ENCODE peak calls at places on chromosomes 4 and X, in six cellular contexts. K, Y, N, A, D and E are unnamed samples.

GRCh38 chr4:22607382-22607781 is 85.4 kb upstream of the GBA3 start:
- DNase-seq in K (no peak), Y (peak; percentile 15), N (no peak), A (no peak), D (no peak), E (peak; percentile 52)

GRCh38 chr4:55172694-55173287 is 47.4 kb upstream of the KDR start:
- DNase-seq in K (no peak), Y (peak; percentile 32), N (no peak), A (no peak), D (no peak), E (no peak)

GRCh38 chrX:71660562-71661416 is 6.6 kb upstream of the LOC101059915 start:
- DNase-seq in K (no peak), Y (no peak), N (no peak), A (no peak), D (no peak), E (no peak)

GRCh38 chr4:181330654-181331595 is 912.3 kb upstream of the TENM3 start:
- DNase-seq in K (no peak), Y (no peak), N (no peak), A (no peak), D (no peak), E (no peak)

GRCh38 chr4:45621926-45622325 is 501.9 kb downstream of the GABRG1 start:
- DNase-seq in K (no peak), Y (no peak), N (no peak), A (no peak), D (no peak), E (no peak)

GRCh38 chr4:53055274-53055673 is 193.2 kb downstream of the RASL11B start:
- DNase-seq in K (no peak), Y (no peak), N (no peak), A (no peak), D (no peak), E (peak; percentile 72)

GRCh38 chr4:164012396-164013027 is 518.0 kb downstream of the TMA16 start:
- DNase-seq in K (peak; percentile 6), Y (no peak), N (no peak), A (no peak), D (no peak), E (no peak)

GRCh38 chrX:16870861-16871584 is 861 bp upstream of the RBBP7 start:
- DNase-seq in K (no peak), Y (peak; percentile 35), N (peak; percentile 56), A (peak; percentile 93), D (no peak), E (no peak)

GRCh38 chrX:33307954-33308353 is 96.6 kb upstream of the DMD start:
- DNase-seq in K (no peak), Y (no peak), N (no peak), A (no peak), D (no peak), E (no peak)

GRCh38 chr4:95318483-95318882 is 230.3 kb downstream of the UNC5C start:
- DNase-seq in K (no peak), Y (no peak), N (no peak), A (no peak), D (no peak), E (no peak)

GRCh38 chr4:105147226-105148151 is 813 bp downstream of the TET2 start:
- DNase-seq in K (peak; percentile 27), Y (no peak), N (peak; percentile 47), A (peak; percentile 75), D (no peak), E (peak; percentile 14)

GRCh38 chr4:168139336-168139735 is 47.0 kb downstream of the ANXA10 start:
- DNase-seq in K (no peak), Y (no peak), N (no peak), A (no peak), D (no peak), E (no peak)

GRCh38 chrX:83511208-83511607 is 3.1 kb downstream of the POU3F4 start:
- DNase-seq in K (no peak), Y (no peak), N (no peak), A (no peak), D (no peak), E (no peak)

GRCh38 chrX:109776986-109777385 is 43.9 kb upstream of the ACSL4 start:
- DNase-seq in K (no peak), Y (no peak), N (no peak), A (no peak), D (no peak), E (no peak)

GRCh38 chr4:8906991-8907595 is 35.5 kb upstream of the HMX1 start:
- DNase-seq in K (no peak), Y (peak; percentile 5), N (no peak), A (peak; percentile 44), D (no peak), E (no peak)

GRCh38 chr4:46179356-46179755 is 55.5 kb upstream of the GABRG1 start:
- DNase-seq in K (no peak), Y (no peak), N (no peak), A (no peak), D (no peak), E (no peak)

GRCh38 chrX:133999013-133999705 is 13.8 kb upstream of the GPC3 start:
- DNase-seq in K (no peak), Y (peak; percentile 59), N (no peak), A (no peak), D (no peak), E (no peak)

GRCh38 chr4:82599336-82599735 is 37.5 kb upstream of the TMEM150C start:
- DNase-seq in K (no peak), Y (no peak), N (no peak), A (no peak), D (no peak), E (no peak)

GRCh38 chrX:119288890-119289393 is 52.9 kb downstream of the PGRMC1 start:
- DNase-seq in K (no peak), Y (no peak), N (no peak), A (no peak), D (no peak), E (no peak)

GRCh38 chr4:7261174-7261573 is 68.8 kb downstream of the SORCS2 start:
- DNase-seq in K (no peak), Y (no peak), N (no peak), A (no peak), D (no peak), E (no peak)

GRCh38 chrX:40094041-40094899 is 3.5 kb downstream of the BCOR start:
- DNase-seq in K (peak; percentile 28), Y (peak; percentile 60), N (peak; percentile 62), A (peak; percentile 82), D (no peak), E (no peak)

GRCh38 chr4:88771883-88772450 is 74.3 kb upstream of the NAP1L5 start:
- DNase-seq in K (no peak), Y (no peak), N (no peak), A (no peak), D (no peak), E (no peak)

GRCh38 chrX:140346711-140347110 is 158.2 kb downstream of the SOX3 start:
- DNase-seq in K (no peak), Y (no peak), N (no peak), A (no peak), D (no peak), E (no peak)

GRCh38 chr4:17788956-17789355 is 7.5 kb upstream of the FAM184B start:
- DNase-seq in K (no peak), Y (no peak), N (no peak), A (no peak), D (no peak), E (no peak)

GRCh38 chr4:65719635-65720034 is 49.3 kb upstream of the EPHA5 start:
- DNase-seq in K (no peak), Y (no peak), N (no peak), A (no peak), D (no peak), E (no peak)

GRCh38 chr4:147693202-147693601 is 9.2 kb upstream of the PRMT9 start:
- DNase-seq in K (no peak), Y (no peak), N (no peak), A (no peak), D (no peak), E (no peak)

GRCh38 chr4:137685357-137685756 is 153.1 kb upstream of the PCDH18 start:
- DNase-seq in K (no peak), Y (no peak), N (no peak), A (no peak), D (no peak), E (peak; percentile 24)

GRCh38 chr4:4950891-4951290 is 68.4 kb downstream of the CYTL1 start:
- DNase-seq in K (no peak), Y (no peak), N (no peak), A (no peak), D (no peak), E (no peak)

GRCh38 chrX:56783450-56783831 is 54.4 kb downstream of the NBDY start:
- DNase-seq in K (no peak), Y (peak; percentile 82), N (no peak), A (peak; percentile 91), D (no peak), E (peak; percentile 41)

GRCh38 chr4:183936574-183937335 is 31.6 kb downstream of the STOX2 start:
- DNase-seq in K (no peak), Y (no peak), N (no peak), A (no peak), D (no peak), E (no peak)

GRCh38 chr4:4206204-4206603 is 20.5 kb downstream of the OTOP1 start:
- DNase-seq in K (no peak), Y (no peak), N (no peak), A (no peak), D (no peak), E (no peak)

GRCh38 chrX:145825896-145826295 is 8.3 kb downstream of the SLITRK2 start:
- DNase-seq in K (no peak), Y (no peak), N (no peak), A (no peak), D (no peak), E (no peak)

GRCh38 chr4:5863461-5864113 is 29.3 kb downstream of the CRMP1 start:
- DNase-seq in K (no peak), Y (no peak), N (no peak), A (no peak), D (no peak), E (peak; percentile 63)

GRCh38 chr4:145545538-145546224 is 64.0 kb downstream of the SMAD1 start:
- DNase-seq in K (no peak), Y (peak; percentile 58), N (no peak), A (no peak), D (no peak), E (peak; percentile 49)

GRCh38 chr4:1029536-1029935 is 18.1 kb downstream of the FGFRL1 start:
- DNase-seq in K (no peak), Y (no peak), N (no peak), A (no peak), D (no peak), E (no peak)